ENCODE peak calls at places on chromosomes 1 and 21, in ten cellular contexts. One of them, this sample, is unnamed.

GRCh38 chr1:195831789-195832188 is 776.5 kb downstream of the KCNT2 start:
- DNase-seq in cardiac muscle cell: no peak
- DNase-seq in heart right ventricle: no peak
- DNase-seq in suprapubic skin: no peak
- DNase-seq in Panc1: no peak
- DNase-seq in AG04449: no peak
- DNase-seq in pancreas: no peak
- DNase-seq in IMR-90: no peak
- DNase-seq in GM12865: no peak
- DNase-seq in HFF-Myc: no peak
- DNase-seq in this sample: no peak

GRCh38 chr1:233105225-233105624 is 154.8 kb downstream of the NTPCR start:
- DNase-seq in cardiac muscle cell: peak; percentile 75
- DNase-seq in heart right ventricle: no peak
- DNase-seq in suprapubic skin: no peak
- DNase-seq in Panc1: no peak
- DNase-seq in AG04449: peak; percentile 23
- DNase-seq in pancreas: no peak
- DNase-seq in IMR-90: peak; percentile 70
- DNase-seq in GM12865: no peak
- DNase-seq in HFF-Myc: no peak
- DNase-seq in this sample: peak; percentile 73

GRCh38 chr1:108017698-108018097 is 52.7 kb upstream of the VAV3 start:
- DNase-seq in cardiac muscle cell: no peak
- DNase-seq in heart right ventricle: no peak
- DNase-seq in suprapubic skin: no peak
- DNase-seq in Panc1: no peak
- DNase-seq in AG04449: no peak
- DNase-seq in pancreas: no peak
- DNase-seq in IMR-90: no peak
- DNase-seq in GM12865: no peak
- DNase-seq in HFF-Myc: no peak
- DNase-seq in this sample: peak; percentile 45

GRCh38 chr1:181062800-181063428 is 25.6 kb upstream of the IER5 start:
- DNase-seq in cardiac muscle cell: peak; percentile 55
- DNase-seq in heart right ventricle: no peak
- DNase-seq in suprapubic skin: no peak
- DNase-seq in Panc1: no peak
- DNase-seq in AG04449: peak; percentile 41
- DNase-seq in pancreas: no peak
- DNase-seq in IMR-90: peak; percentile 66
- DNase-seq in GM12865: peak; percentile 90
- DNase-seq in HFF-Myc: peak; percentile 52
- DNase-seq in this sample: peak; percentile 38

GRCh38 chr1:114089502-114090138 is 64.0 kb downstream of the SYT6 start:
- DNase-seq in cardiac muscle cell: no peak
- DNase-seq in heart right ventricle: no peak
- DNase-seq in suprapubic skin: no peak
- DNase-seq in Panc1: no peak
- DNase-seq in AG04449: no peak
- DNase-seq in pancreas: no peak
- DNase-seq in IMR-90: no peak
- DNase-seq in GM12865: no peak
- DNase-seq in HFF-Myc: no peak
- DNase-seq in this sample: no peak

GRCh38 chr1:155966750-155967149 is 11.6 kb downstream of the ARHGEF2 start:
- DNase-seq in cardiac muscle cell: no peak
- DNase-seq in heart right ventricle: no peak
- DNase-seq in suprapubic skin: no peak
- DNase-seq in Panc1: no peak
- DNase-seq in AG04449: no peak
- DNase-seq in pancreas: no peak
- DNase-seq in IMR-90: no peak
- DNase-seq in GM12865: no peak
- DNase-seq in HFF-Myc: no peak
- DNase-seq in this sample: no peak

GRCh38 chr1:232317336-232317735 is 312.6 kb downstream of the SIPA1L2 start:
- DNase-seq in cardiac muscle cell: no peak
- DNase-seq in heart right ventricle: no peak
- DNase-seq in suprapubic skin: no peak
- DNase-seq in Panc1: no peak
- DNase-seq in AG04449: no peak
- DNase-seq in pancreas: no peak
- DNase-seq in IMR-90: no peak
- DNase-seq in GM12865: no peak
- DNase-seq in HFF-Myc: no peak
- DNase-seq in this sample: no peak

GRCh38 chr1:156376146-156376545 is 7.1 kb downstream of the RHBG start:
- DNase-seq in cardiac muscle cell: peak; percentile 78
- DNase-seq in heart right ventricle: no peak
- DNase-seq in suprapubic skin: no peak
- DNase-seq in Panc1: no peak
- DNase-seq in AG04449: no peak
- DNase-seq in pancreas: no peak
- DNase-seq in IMR-90: peak; percentile 32
- DNase-seq in GM12865: no peak
- DNase-seq in HFF-Myc: no peak
- DNase-seq in this sample: peak; percentile 64

GRCh38 chr1:167704767-167705166 is 17.0 kb upstream of the MPZL1 start:
- DNase-seq in cardiac muscle cell: no peak
- DNase-seq in heart right ventricle: no peak
- DNase-seq in suprapubic skin: no peak
- DNase-seq in Panc1: no peak
- DNase-seq in AG04449: no peak
- DNase-seq in pancreas: no peak
- DNase-seq in IMR-90: no peak
- DNase-seq in GM12865: no peak
- DNase-seq in HFF-Myc: no peak
- DNase-seq in this sample: no peak

GRCh38 chr1:4006676-4007374 is 106.8 kb upstream of the C1orf174 start:
- DNase-seq in cardiac muscle cell: no peak
- DNase-seq in heart right ventricle: no peak
- DNase-seq in suprapubic skin: no peak
- DNase-seq in Panc1: no peak
- DNase-seq in AG04449: no peak
- DNase-seq in pancreas: no peak
- DNase-seq in IMR-90: no peak
- DNase-seq in GM12865: no peak
- DNase-seq in HFF-Myc: no peak
- DNase-seq in this sample: no peak

GRCh38 chr1:67339623-67340343 is 32.1 kb downstream of the IL12RB2 start:
- DNase-seq in cardiac muscle cell: peak; percentile 49
- DNase-seq in heart right ventricle: no peak
- DNase-seq in suprapubic skin: no peak
- DNase-seq in Panc1: no peak
- DNase-seq in AG04449: no peak
- DNase-seq in pancreas: no peak
- DNase-seq in IMR-90: peak; percentile 77
- DNase-seq in GM12865: peak; percentile 82
- DNase-seq in HFF-Myc: peak; percentile 21
- DNase-seq in this sample: peak; percentile 76

GRCh38 chr1:143611159-143611558 is 360.6 kb downstream of the FAM72C start:
- DNase-seq in cardiac muscle cell: peak; percentile 24
- DNase-seq in heart right ventricle: no peak
- DNase-seq in suprapubic skin: no peak
- DNase-seq in Panc1: no peak
- DNase-seq in AG04449: no peak
- DNase-seq in pancreas: no peak
- DNase-seq in IMR-90: peak; percentile 1
- DNase-seq in GM12865: no peak
- DNase-seq in HFF-Myc: no peak
- DNase-seq in this sample: peak; percentile 7

GRCh38 chr1:4674676-4675075 is 20.3 kb downstream of the AJAP1 start:
- DNase-seq in cardiac muscle cell: no peak
- DNase-seq in heart right ventricle: no peak
- DNase-seq in suprapubic skin: no peak
- DNase-seq in Panc1: no peak
- DNase-seq in AG04449: no peak
- DNase-seq in pancreas: no peak
- DNase-seq in IMR-90: no peak
- DNase-seq in GM12865: no peak
- DNase-seq in HFF-Myc: no peak
- DNase-seq in this sample: no peak

GRCh38 chr1:224435318-224435763 is 744 bp upstream of the WDR26 start:
- DNase-seq in cardiac muscle cell: peak; percentile 59
- DNase-seq in heart right ventricle: no peak
- DNase-seq in suprapubic skin: no peak
- DNase-seq in Panc1: no peak
- DNase-seq in AG04449: peak; percentile 67
- DNase-seq in pancreas: no peak
- DNase-seq in IMR-90: peak; percentile 95
- DNase-seq in GM12865: peak; percentile 30
- DNase-seq in HFF-Myc: no peak
- DNase-seq in this sample: peak; percentile 89

GRCh38 chr1:78092686-78093085 is 46.9 kb downstream of the GIPC2 start:
- DNase-seq in cardiac muscle cell: no peak
- DNase-seq in heart right ventricle: no peak
- DNase-seq in suprapubic skin: no peak
- DNase-seq in Panc1: no peak
- DNase-seq in AG04449: no peak
- DNase-seq in pancreas: no peak
- DNase-seq in IMR-90: no peak
- DNase-seq in GM12865: peak; percentile 28
- DNase-seq in HFF-Myc: no peak
- DNase-seq in this sample: peak; percentile 49

GRCh38 chr21:36847189-36847588 is 119.3 kb downstream of the HLCS start:
- DNase-seq in cardiac muscle cell: peak; percentile 58
- DNase-seq in heart right ventricle: no peak
- DNase-seq in suprapubic skin: no peak
- DNase-seq in Panc1: no peak
- DNase-seq in AG04449: peak; percentile 47
- DNase-seq in pancreas: no peak
- DNase-seq in IMR-90: peak; percentile 85
- DNase-seq in GM12865: no peak
- DNase-seq in HFF-Myc: peak; percentile 48
- DNase-seq in this sample: peak; percentile 74

DNA sequence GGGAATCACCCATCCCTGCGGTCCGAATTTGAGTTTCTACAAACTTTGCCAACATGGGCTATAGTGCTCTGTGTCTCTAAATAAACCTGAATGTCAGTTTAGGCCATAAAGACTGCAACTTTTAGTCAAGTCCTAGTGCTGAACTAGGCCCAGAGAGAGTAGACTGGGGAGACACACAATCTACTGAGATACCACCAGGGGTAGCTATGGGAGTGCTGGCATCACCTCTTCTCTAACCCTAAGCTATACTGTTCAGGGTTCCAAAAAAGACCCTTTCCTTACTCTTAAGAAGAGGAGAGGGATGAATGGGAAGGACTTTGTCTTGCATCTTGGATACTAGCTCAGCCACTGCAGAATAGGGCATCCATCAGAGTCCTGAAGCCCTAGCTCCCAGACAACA is 866.7 kb upstream of the PRMT6 start:
- DNase-seq in cardiac muscle cell: no peak
- DNase-seq in heart right ventricle: no peak
- DNase-seq in suprapubic skin: no peak
- DNase-seq in Panc1: no peak
- DNase-seq in AG04449: no peak
- DNase-seq in pancreas: no peak
- DNase-seq in IMR-90: no peak
- DNase-seq in GM12865: no peak
- DNase-seq in HFF-Myc: no peak
- DNase-seq in this sample: no peak
- H3K4me3 ChIP-seq in cardiac muscle cell: no peak overlapping the region
- H3K4me3 ChIP-seq in heart right ventricle: no peak overlapping the region
- H3K4me3 ChIP-seq in suprapubic skin: no peak overlapping the region
- H3K4me3 ChIP-seq in Panc1: no peak overlapping the region
- H3K4me3 ChIP-seq in AG04449: no peak overlapping the region
- H3K4me3 ChIP-seq in pancreas: no peak overlapping the region
- H3K4me3 ChIP-seq in IMR-90: no peak overlapping the region
- H3K4me3 ChIP-seq in GM12865: no peak overlapping the region
- H3K4me3 ChIP-seq in HFF-Myc: no peak overlapping the region
- H3K4me3 ChIP-seq in this sample: no peak overlapping the region

GRCh38 chr21:38805282-38806152 is at the start of gene ETS2:
- DNase-seq in cardiac muscle cell: peak; percentile 98
- DNase-seq in heart right ventricle: peak; percentile 91
- DNase-seq in suprapubic skin: peak; percentile 93
- DNase-seq in Panc1: no peak
- DNase-seq in AG04449: peak; percentile 57
- DNase-seq in pancreas: peak; percentile 92
- DNase-seq in IMR-90: peak; percentile 92
- DNase-seq in GM12865: peak; percentile 81
- DNase-seq in HFF-Myc: peak; percentile 78
- DNase-seq in this sample: peak; percentile 88
- TF ChIP-seq CTCF in cardiac muscle cell: no peak
- TF ChIP-seq CTCF in heart right ventricle: no peak
- TF ChIP-seq CTCF in suprapubic skin: no peak
- TF ChIP-seq CTCF in Panc1: peak; percentile 46
- TF ChIP-seq CTCF in AG04449: peak; percentile 22
- TF ChIP-seq CTCF in pancreas: no peak
- TF ChIP-seq CTCF in IMR-90: no peak
- TF ChIP-seq CTCF in GM12865: no peak
- TF ChIP-seq CTCF in HFF-Myc: no peak
- TF ChIP-seq CTCF in this sample: no peak

GRCh38 chr1:39107891-39108290 is 81.7 kb downstream of the NDUFS5 start:
- DNase-seq in cardiac muscle cell: no peak
- DNase-seq in heart right ventricle: no peak
- DNase-seq in suprapubic skin: no peak
- DNase-seq in Panc1: no peak
- DNase-seq in AG04449: no peak
- DNase-seq in pancreas: no peak
- DNase-seq in IMR-90: no peak
- DNase-seq in GM12865: no peak
- DNase-seq in HFF-Myc: no peak
- DNase-seq in this sample: no peak
- H3K4me3 ChIP-seq in cardiac muscle cell: no peak overlapping the region
- H3K4me3 ChIP-seq in heart right ventricle: peak overlapping the region; percentile 83
- H3K4me3 ChIP-seq in suprapubic skin: peak overlapping the region; percentile 98
- H3K4me3 ChIP-seq in Panc1: peak overlapping the region; percentile 95
- H3K4me3 ChIP-seq in AG04449: peak overlapping the region; percentile 79
- H3K4me3 ChIP-seq in pancreas: no peak overlapping the region
- H3K4me3 ChIP-seq in IMR-90: peak overlapping the region; percentile 95
- H3K4me3 ChIP-seq in GM12865: peak overlapping the region; percentile 92
- H3K4me3 ChIP-seq in HFF-Myc: no peak overlapping the region
- H3K4me3 ChIP-seq in this sample: no peak overlapping the region

DNA sequence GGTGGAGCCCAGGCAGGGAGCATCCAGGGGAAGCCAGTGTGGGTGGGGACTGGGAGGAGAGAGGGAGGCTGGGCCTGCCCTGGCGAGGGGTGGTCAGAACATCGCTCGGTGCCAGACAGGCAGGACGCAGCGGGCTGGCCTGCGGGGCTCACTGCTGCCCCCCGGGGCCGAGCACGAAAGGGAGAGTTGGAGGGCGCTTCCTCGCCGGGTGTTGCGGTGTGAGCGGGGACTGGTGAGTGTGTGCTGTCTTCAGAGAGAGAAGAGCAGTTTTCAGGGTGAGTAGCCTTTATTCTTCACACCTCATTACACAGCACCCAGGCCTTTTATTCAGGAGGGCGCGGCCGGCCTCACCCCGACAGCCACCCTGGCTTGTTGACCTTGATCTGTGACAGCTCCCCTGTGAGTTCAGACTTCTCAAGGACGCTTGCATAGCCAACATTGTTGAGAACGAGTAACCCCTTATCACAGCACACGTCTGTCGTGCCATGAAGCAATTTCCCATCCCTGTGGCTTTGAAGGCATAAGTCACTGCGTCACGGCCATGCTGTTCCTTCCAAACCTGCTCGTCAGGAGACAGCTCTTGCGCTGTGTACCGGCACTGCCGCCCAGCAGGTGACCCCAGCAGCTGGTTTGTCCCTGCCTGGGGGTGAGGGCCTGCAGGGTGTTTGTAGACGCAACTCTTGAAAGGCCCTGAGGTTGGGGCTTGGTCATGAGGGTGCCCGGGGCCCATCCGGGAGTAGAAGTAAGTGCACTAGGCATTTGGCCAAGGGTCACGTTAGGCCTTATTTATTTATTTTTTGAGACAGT is 54.6 kb downstream of the PRKCZ start:
- DNase-seq in cardiac muscle cell: no peak
- DNase-seq in heart right ventricle: peak; percentile 10
- DNase-seq in suprapubic skin: no peak
- DNase-seq in Panc1: no peak
- DNase-seq in AG04449: no peak
- DNase-seq in pancreas: no peak
- DNase-seq in IMR-90: peak; percentile 30
- DNase-seq in GM12865: no peak
- DNase-seq in HFF-Myc: no peak
- DNase-seq in this sample: no peak
- TF ChIP-seq CTCF in cardiac muscle cell: peak; percentile 6
- TF ChIP-seq CTCF in heart right ventricle: no peak
- TF ChIP-seq CTCF in suprapubic skin: no peak
- TF ChIP-seq CTCF in Panc1: no peak
- TF ChIP-seq CTCF in AG04449: peak; percentile 7
- TF ChIP-seq CTCF in pancreas: no peak
- TF ChIP-seq CTCF in IMR-90: no peak
- TF ChIP-seq CTCF in GM12865: no peak
- TF ChIP-seq CTCF in HFF-Myc: peak; percentile 4
- TF ChIP-seq CTCF in this sample: no peak